ENCODE peak calls at places on chromosomes 1 and 21, in nine cellular contexts. H, X, D, O, C, Q, T, Z and A are unnamed samples.

GRCh38 chr1:186440584-186440983 is 20.3 kb downstream of the PDC start:
- DNase-seq in H (no peak), X (peak; percentile 79), D (no peak), O (no peak), C (no peak), Q (no peak), T (no peak), Z (no peak), A (no peak)

GRCh38 chr21:31351438-31351837 is 7.4 kb upstream of the TIAM1 start:
- DNase-seq in H (no peak), X (peak; percentile 89), D (no peak), O (no peak), C (no peak), Q (no peak), T (no peak), Z (no peak), A (peak; percentile 28)

GRCh38 chr1:231828182-231828920 is 201.8 kb downstream of the DISC1 start:
- DNase-seq in H (peak; percentile 88), X (peak; percentile 89), D (no peak), O (no peak), C (peak; percentile 93), Q (no peak), T (no peak), Z (no peak), A (no peak)

GRCh38 chr1:94081566-94082344 is 39.2 kb downstream of the ABCA4 start:
- DNase-seq in H (no peak), X (peak; percentile 98), D (no peak), O (no peak), C (peak; percentile 69), Q (no peak), T (no peak), Z (no peak), A (no peak)

GRCh38 chr1:49527606-49528305 is 496.0 kb downstream of the AGBL4 start:
- DNase-seq in H (no peak), X (no peak), D (no peak), O (no peak), C (no peak), Q (no peak), T (no peak), Z (no peak), A (no peak)

GRCh38 chr21:32779983-32780382 is 8.4 kb upstream of the PAXBP1 start:
- DNase-seq in H (no peak), X (no peak), D (no peak), O (no peak), C (no peak), Q (no peak), T (no peak), Z (peak; percentile 33), A (no peak)

GRCh38 chr1:19804786-19805390 is 5.2 kb upstream of the TMCO4 start:
- DNase-seq in H (no peak), X (no peak), D (no peak), O (no peak), C (no peak), Q (no peak), T (no peak), Z (no peak), A (no peak)

GRCh38 chr21:44709426-44710293 is 1.7 kb downstream of the TSPEAR start:
- DNase-seq in H (no peak), X (peak; percentile 83), D (no peak), O (no peak), C (no peak), Q (no peak), T (no peak), Z (no peak), A (no peak)

GRCh38 chr1:246923482-246923881 is 8.3 kb downstream of the AHCTF1 start:
- DNase-seq in H (no peak), X (peak; percentile 32), D (no peak), O (no peak), C (no peak), Q (no peak), T (no peak), Z (no peak), A (no peak)

GRCh38 chr1:94418664-94419655 is 771 bp downstream of the ABCD3 start:
- DNase-seq in H (no peak), X (peak; percentile 40), D (peak; percentile 50), O (peak; percentile 55), C (peak; percentile 34), Q (no peak), T (peak; percentile 61), Z (no peak), A (peak; percentile 34)

GRCh38 chr1:38094711-38095336 is 48.2 kb upstream of the POU3F1 start:
- DNase-seq in H (no peak), X (no peak), D (no peak), O (no peak), C (no peak), Q (no peak), T (no peak), Z (no peak), A (no peak)

GRCh38 chr21:14955936-14956520 is 108.8 kb downstream of the NRIP1 start:
- DNase-seq in H (no peak), X (no peak), D (no peak), O (no peak), C (no peak), Q (no peak), T (no peak), Z (no peak), A (no peak)

GRCh38 chr1:209825591-209826433 is 2.0 kb upstream of the UTP25 start:
- DNase-seq in H (no peak), X (peak; percentile 97), D (no peak), O (no peak), C (no peak), Q (no peak), T (peak; percentile 34), Z (no peak), A (no peak)

GRCh38 chr1:209829716-209830115 is 1.9 kb downstream of the UTP25 start:
- DNase-seq in H (no peak), X (no peak), D (no peak), O (no peak), C (peak; percentile 20), Q (no peak), T (no peak), Z (no peak), A (no peak)

GRCh38 chr1:209830722-209831121 is 3.0 kb downstream of the UTP25 start:
- DNase-seq in H (no peak), X (no peak), D (no peak), O (no peak), C (no peak), Q (no peak), T (no peak), Z (no peak), A (no peak)

GRCh38 chr1:209831615-209832014 is 3.8 kb downstream of the UTP25 start:
- DNase-seq in H (no peak), X (peak; percentile 49), D (no peak), O (no peak), C (peak; percentile 78), Q (no peak), T (no peak), Z (no peak), A (no peak)

DNA sequence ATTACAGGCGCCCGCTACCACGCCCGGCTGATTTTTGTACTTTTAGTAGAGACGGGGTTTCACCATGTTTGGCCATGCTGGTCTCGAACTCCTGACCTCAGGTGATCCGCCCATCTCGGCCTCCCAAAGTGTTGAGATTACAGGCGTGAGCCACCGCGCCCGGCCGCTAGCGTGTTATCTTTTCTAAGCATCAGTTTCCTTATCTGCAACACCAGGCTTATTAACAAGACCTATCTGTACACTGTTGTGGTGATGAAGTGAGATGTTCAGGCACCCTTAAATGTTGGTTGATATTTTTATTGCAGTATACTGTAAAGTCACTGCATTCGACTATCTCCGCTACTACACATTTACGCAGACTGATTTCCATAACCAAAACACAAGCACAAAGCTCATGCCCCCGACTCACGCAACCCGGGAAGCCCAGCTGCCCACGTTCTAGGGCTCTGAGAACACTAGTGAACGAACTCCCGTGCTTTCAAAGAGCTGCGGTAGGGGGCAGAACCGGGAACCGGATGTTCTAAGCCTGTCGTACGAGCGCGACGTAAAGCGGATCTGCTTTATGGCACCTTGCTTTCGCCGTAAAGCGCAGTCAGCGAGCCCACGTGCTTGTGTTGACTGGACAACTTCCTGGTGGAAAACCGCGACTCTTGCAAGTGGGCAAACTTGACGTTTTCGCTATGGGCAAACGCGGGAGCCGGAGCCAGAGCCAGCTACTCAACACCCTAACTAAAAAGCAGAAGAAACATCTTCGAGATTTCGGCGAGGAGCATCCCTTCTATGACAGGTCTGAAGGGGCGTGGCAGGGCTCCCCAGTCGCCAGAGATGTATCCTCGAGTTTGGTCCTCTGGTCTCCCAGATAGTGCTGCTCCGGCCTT is at the start of gene UTP25:
- DNase-seq in H (peak; percentile 95), X (peak; percentile 97), D (peak; percentile 95), O (peak; percentile 92), C (peak; percentile 89), Q (peak; percentile 87), T (peak; percentile 95), Z (peak; percentile 98), A (peak; percentile 94)
- TF ChIP-seq CTCF in H (peak; percentile 84), X (peak; percentile 83), D (peak; percentile 68), O (peak; percentile 80), C (peak; percentile 73), Q (peak; percentile 50), T (peak; percentile 83), Z (peak; percentile 71), A (peak; percentile 83)

GRCh38 chr1:55443175-55443933 is 228.2 kb upstream of the USP24 start:
- DNase-seq in H (peak; percentile 96), X (peak; percentile 70), D (peak; percentile 65), O (peak; percentile 69), C (peak; percentile 98), Q (no peak), T (peak; percentile 32), Z (no peak), A (no peak)
- TF ChIP-seq CTCF in H (no peak), X (no peak), D (no peak), O (no peak), C (peak; percentile 48), Q (no peak), T (no peak), Z (no peak), A (no peak)

GRCh38 chr1:15508700-15509487 is 15.1 kb downstream of the CASP9 start:
- DNase-seq in H (no peak), X (no peak), D (no peak), O (no peak), C (no peak), Q (no peak), T (no peak), Z (no peak), A (no peak)
- TF ChIP-seq CTCF in H (no peak), X (no peak), D (no peak), O (no peak), C (no peak), Q (no peak), T (no peak), Z (no peak), A (no peak)

GRCh38 chr1:40823971-40824370 is 38.2 kb downstream of the CITED4 start:
- DNase-seq in H (no peak), X (no peak), D (no peak), O (no peak), C (no peak), Q (no peak), T (no peak), Z (no peak), A (no peak)

GRCh38 chr1:40822890-40823289 is 39.3 kb downstream of the CITED4 start:
- DNase-seq in H (no peak), X (no peak), D (no peak), O (no peak), C (no peak), Q (no peak), T (no peak), Z (no peak), A (no peak)

GRCh38 chr1:40823345-40823744 is 38.8 kb downstream of the CITED4 start:
- DNase-seq in H (no peak), X (no peak), D (no peak), O (no peak), C (no peak), Q (no peak), T (no peak), Z (no peak), A (no peak)

GRCh38 chr1:40825430-40825778 is 36.8 kb downstream of the CITED4 start:
- DNase-seq in H (no peak), X (no peak), D (no peak), O (no peak), C (no peak), Q (no peak), T (no peak), Z (peak; percentile 45), A (no peak)

GRCh38 chr1:40824591-40825429 is 37.4 kb downstream of the CITED4 start:
- DNase-seq in H (peak; percentile 38), X (peak; percentile 26), D (no peak), O (no peak), C (peak; percentile 39), Q (no peak), T (no peak), Z (no peak), A (no peak)
- TF ChIP-seq CTCF in H (no peak), X (no peak), D (no peak), O (no peak), C (no peak), Q (no peak), T (no peak), Z (no peak), A (no peak)